ENCODE peak calls at places on chromosomes 16 and 17, in ten cellular contexts. One of them, this sample, is unnamed.

GRCh38 chr17:34542700-34543336 is 36.6 kb upstream of the TMEM132E start:
- DNase-seq in cardiac muscle cell: peak
- DNase-seq in activated CD4-positive, alpha-beta T cell treated with anti-CD3 and anti-CD28 coated beads, Interleukin-2, amount 10 ng/mL, durations not matched to agents 7 days and 5 days: peak
- DNase-seq in SW480: no peak
- DNase-seq in NCI-H82: peak
- DNase-seq in T-helper 1 cell: peak
- DNase-seq in endothelial cell: peak
- DNase-seq in activated naive CD8-positive, alpha-beta T cell treated with anti-CD3 and anti-CD28 coated beads for 36 hours: peak
- DNase-seq in HS-5: no peak
- DNase-seq in SJCRH30: peak
- DNase-seq in this sample: peak

GRCh38 chr17:76598004-76598439 is 12.4 kb upstream of the ST6GALNAC2 start:
- DNase-seq in cardiac muscle cell: no peak
- DNase-seq in activated CD4-positive, alpha-beta T cell treated with anti-CD3 and anti-CD28 coated beads, Interleukin-2, amount 10 ng/mL, durations not matched to agents 7 days and 5 days: no peak
- DNase-seq in SW480: no peak
- DNase-seq in NCI-H82: no peak
- DNase-seq in T-helper 1 cell: no peak
- DNase-seq in endothelial cell: no peak
- DNase-seq in activated naive CD8-positive, alpha-beta T cell treated with anti-CD3 and anti-CD28 coated beads for 36 hours: no peak
- DNase-seq in HS-5: no peak
- DNase-seq in SJCRH30: no peak
- DNase-seq in this sample: no peak

GRCh38 chr17:59785091-59785799 is 77.8 kb downstream of the VMP1 start:
- DNase-seq in cardiac muscle cell: no peak
- DNase-seq in activated CD4-positive, alpha-beta T cell treated with anti-CD3 and anti-CD28 coated beads, Interleukin-2, amount 10 ng/mL, durations not matched to agents 7 days and 5 days: no peak
- DNase-seq in SW480: peak
- DNase-seq in NCI-H82: no peak
- DNase-seq in T-helper 1 cell: no peak
- DNase-seq in endothelial cell: no peak
- DNase-seq in activated naive CD8-positive, alpha-beta T cell treated with anti-CD3 and anti-CD28 coated beads for 36 hours: no peak
- DNase-seq in HS-5: no peak
- DNase-seq in SJCRH30: no peak
- DNase-seq in this sample: no peak

GRCh38 chr17:80317706-80317980 is 57.0 kb downstream of the RNF213 start:
- DNase-seq in cardiac muscle cell: no peak
- DNase-seq in activated CD4-positive, alpha-beta T cell treated with anti-CD3 and anti-CD28 coated beads, Interleukin-2, amount 10 ng/mL, durations not matched to agents 7 days and 5 days: no peak
- DNase-seq in SW480: no peak
- DNase-seq in NCI-H82: no peak
- DNase-seq in T-helper 1 cell: no peak
- DNase-seq in endothelial cell: no peak
- DNase-seq in activated naive CD8-positive, alpha-beta T cell treated with anti-CD3 and anti-CD28 coated beads for 36 hours: no peak
- DNase-seq in HS-5: no peak
- DNase-seq in SJCRH30: no peak
- DNase-seq in this sample: no peak

GRCh38 chr16:1902547-1903219 is 15.5 kb downstream of the HS3ST6 start:
- DNase-seq in cardiac muscle cell: no peak
- DNase-seq in activated CD4-positive, alpha-beta T cell treated with anti-CD3 and anti-CD28 coated beads, Interleukin-2, amount 10 ng/mL, durations not matched to agents 7 days and 5 days: no peak
- DNase-seq in SW480: no peak
- DNase-seq in NCI-H82: no peak
- DNase-seq in T-helper 1 cell: no peak
- DNase-seq in endothelial cell: no peak
- DNase-seq in activated naive CD8-positive, alpha-beta T cell treated with anti-CD3 and anti-CD28 coated beads for 36 hours: no peak
- DNase-seq in HS-5: no peak
- DNase-seq in SJCRH30: no peak
- DNase-seq in this sample: no peak

GRCh38 chr17:15978606-15979005 is 20.9 kb downstream of the ZSWIM7 start:
- DNase-seq in cardiac muscle cell: no peak
- DNase-seq in activated CD4-positive, alpha-beta T cell treated with anti-CD3 and anti-CD28 coated beads, Interleukin-2, amount 10 ng/mL, durations not matched to agents 7 days and 5 days: no peak
- DNase-seq in SW480: no peak
- DNase-seq in NCI-H82: no peak
- DNase-seq in T-helper 1 cell: no peak
- DNase-seq in endothelial cell: no peak
- DNase-seq in activated naive CD8-positive, alpha-beta T cell treated with anti-CD3 and anti-CD28 coated beads for 36 hours: no peak
- DNase-seq in HS-5: no peak
- DNase-seq in SJCRH30: no peak
- DNase-seq in this sample: no peak

GRCh38 chr17:33082529-33083148 is 91.0 kb downstream of the SPACA3 start:
- DNase-seq in cardiac muscle cell: no peak
- DNase-seq in activated CD4-positive, alpha-beta T cell treated with anti-CD3 and anti-CD28 coated beads, Interleukin-2, amount 10 ng/mL, durations not matched to agents 7 days and 5 days: no peak
- DNase-seq in SW480: no peak
- DNase-seq in NCI-H82: no peak
- DNase-seq in T-helper 1 cell: no peak
- DNase-seq in endothelial cell: no peak
- DNase-seq in activated naive CD8-positive, alpha-beta T cell treated with anti-CD3 and anti-CD28 coated beads for 36 hours: no peak
- DNase-seq in HS-5: no peak
- DNase-seq in SJCRH30: no peak
- DNase-seq in this sample: no peak

GRCh38 chr17:74150428-74151025 is 53.0 kb upstream of the RPL38 start:
- DNase-seq in cardiac muscle cell: no peak
- DNase-seq in activated CD4-positive, alpha-beta T cell treated with anti-CD3 and anti-CD28 coated beads, Interleukin-2, amount 10 ng/mL, durations not matched to agents 7 days and 5 days: no peak
- DNase-seq in SW480: peak
- DNase-seq in NCI-H82: no peak
- DNase-seq in T-helper 1 cell: no peak
- DNase-seq in endothelial cell: no peak
- DNase-seq in activated naive CD8-positive, alpha-beta T cell treated with anti-CD3 and anti-CD28 coated beads for 36 hours: no peak
- DNase-seq in HS-5: no peak
- DNase-seq in SJCRH30: no peak
- DNase-seq in this sample: no peak

GRCh38 chr17:31696184-31696602 is 162.9 kb downstream of the COPRS start:
- DNase-seq in cardiac muscle cell: peak
- DNase-seq in activated CD4-positive, alpha-beta T cell treated with anti-CD3 and anti-CD28 coated beads, Interleukin-2, amount 10 ng/mL, durations not matched to agents 7 days and 5 days: no peak
- DNase-seq in SW480: no peak
- DNase-seq in NCI-H82: peak
- DNase-seq in T-helper 1 cell: no peak
- DNase-seq in endothelial cell: no peak
- DNase-seq in activated naive CD8-positive, alpha-beta T cell treated with anti-CD3 and anti-CD28 coated beads for 36 hours: no peak
- DNase-seq in HS-5: peak
- DNase-seq in SJCRH30: no peak
- DNase-seq in this sample: peak

GRCh38 chr16:67915831-67916723 is 15.6 kb downstream of the CTRL start:
- DNase-seq in cardiac muscle cell: no peak
- DNase-seq in activated CD4-positive, alpha-beta T cell treated with anti-CD3 and anti-CD28 coated beads, Interleukin-2, amount 10 ng/mL, durations not matched to agents 7 days and 5 days: no peak
- DNase-seq in SW480: no peak
- DNase-seq in NCI-H82: no peak
- DNase-seq in T-helper 1 cell: no peak
- DNase-seq in endothelial cell: no peak
- DNase-seq in activated naive CD8-positive, alpha-beta T cell treated with anti-CD3 and anti-CD28 coated beads for 36 hours: no peak
- DNase-seq in HS-5: no peak
- DNase-seq in SJCRH30: no peak
- DNase-seq in this sample: no peak

GRCh38 chr17:47841488-47842308 is 625 bp upstream of the SCRN2 start:
- DNase-seq in cardiac muscle cell: no peak
- DNase-seq in activated CD4-positive, alpha-beta T cell treated with anti-CD3 and anti-CD28 coated beads, Interleukin-2, amount 10 ng/mL, durations not matched to agents 7 days and 5 days: no peak
- DNase-seq in SW480: no peak
- DNase-seq in NCI-H82: no peak
- DNase-seq in T-helper 1 cell: no peak
- DNase-seq in endothelial cell: no peak
- DNase-seq in activated naive CD8-positive, alpha-beta T cell treated with anti-CD3 and anti-CD28 coated beads for 36 hours: no peak
- DNase-seq in HS-5: no peak
- DNase-seq in SJCRH30: no peak
- DNase-seq in this sample: no peak

GRCh38 chr16:56938664-56939513 is 6.9 kb downstream of the HERPUD1 start:
- DNase-seq in cardiac muscle cell: no peak
- DNase-seq in activated CD4-positive, alpha-beta T cell treated with anti-CD3 and anti-CD28 coated beads, Interleukin-2, amount 10 ng/mL, durations not matched to agents 7 days and 5 days: peak
- DNase-seq in SW480: no peak
- DNase-seq in NCI-H82: no peak
- DNase-seq in T-helper 1 cell: no peak
- DNase-seq in endothelial cell: no peak
- DNase-seq in activated naive CD8-positive, alpha-beta T cell treated with anti-CD3 and anti-CD28 coated beads for 36 hours: peak
- DNase-seq in HS-5: no peak
- DNase-seq in SJCRH30: no peak
- DNase-seq in this sample: no peak

GRCh38 chr16:22075043-22075757 is 17.1 kb upstream of the VWA3A start:
- DNase-seq in cardiac muscle cell: no peak
- DNase-seq in activated CD4-positive, alpha-beta T cell treated with anti-CD3 and anti-CD28 coated beads, Interleukin-2, amount 10 ng/mL, durations not matched to agents 7 days and 5 days: no peak
- DNase-seq in SW480: no peak
- DNase-seq in NCI-H82: no peak
- DNase-seq in T-helper 1 cell: no peak
- DNase-seq in endothelial cell: no peak
- DNase-seq in activated naive CD8-positive, alpha-beta T cell treated with anti-CD3 and anti-CD28 coated beads for 36 hours: no peak
- DNase-seq in HS-5: no peak
- DNase-seq in SJCRH30: no peak
- DNase-seq in this sample: no peak

GRCh38 chr17:42409467-42410351 is 13.3 kb downstream of the CAVIN1 start:
- DNase-seq in cardiac muscle cell: no peak
- DNase-seq in activated CD4-positive, alpha-beta T cell treated with anti-CD3 and anti-CD28 coated beads, Interleukin-2, amount 10 ng/mL, durations not matched to agents 7 days and 5 days: no peak
- DNase-seq in SW480: no peak
- DNase-seq in NCI-H82: peak
- DNase-seq in T-helper 1 cell: no peak
- DNase-seq in endothelial cell: no peak
- DNase-seq in activated naive CD8-positive, alpha-beta T cell treated with anti-CD3 and anti-CD28 coated beads for 36 hours: no peak
- DNase-seq in HS-5: no peak
- DNase-seq in SJCRH30: no peak
- DNase-seq in this sample: no peak

GRCh38 chr17:20955437-20956323 is 87.1 kb downstream of the USP22 start:
- DNase-seq in cardiac muscle cell: no peak
- DNase-seq in activated CD4-positive, alpha-beta T cell treated with anti-CD3 and anti-CD28 coated beads, Interleukin-2, amount 10 ng/mL, durations not matched to agents 7 days and 5 days: no peak
- DNase-seq in SW480: no peak
- DNase-seq in NCI-H82: no peak
- DNase-seq in T-helper 1 cell: no peak
- DNase-seq in endothelial cell: no peak
- DNase-seq in activated naive CD8-positive, alpha-beta T cell treated with anti-CD3 and anti-CD28 coated beads for 36 hours: no peak
- DNase-seq in HS-5: no peak
- DNase-seq in SJCRH30: peak
- DNase-seq in this sample: no peak

GRCh38 chr17:78805301-78805700 is 23.2 kb upstream of the CYTH1 start:
- DNase-seq in cardiac muscle cell: no peak
- DNase-seq in activated CD4-positive, alpha-beta T cell treated with anti-CD3 and anti-CD28 coated beads, Interleukin-2, amount 10 ng/mL, durations not matched to agents 7 days and 5 days: peak
- DNase-seq in SW480: no peak
- DNase-seq in NCI-H82: no peak
- DNase-seq in T-helper 1 cell: peak
- DNase-seq in endothelial cell: no peak
- DNase-seq in activated naive CD8-positive, alpha-beta T cell treated with anti-CD3 and anti-CD28 coated beads for 36 hours: no peak
- DNase-seq in HS-5: no peak
- DNase-seq in SJCRH30: no peak
- DNase-seq in this sample: peak

GRCh38 chr17:80926601-80927250 is 64.9 kb upstream of the CHMP6 start:
- DNase-seq in cardiac muscle cell: no peak
- DNase-seq in activated CD4-positive, alpha-beta T cell treated with anti-CD3 and anti-CD28 coated beads, Interleukin-2, amount 10 ng/mL, durations not matched to agents 7 days and 5 days: no peak
- DNase-seq in SW480: no peak
- DNase-seq in NCI-H82: no peak
- DNase-seq in T-helper 1 cell: no peak
- DNase-seq in endothelial cell: no peak
- DNase-seq in activated naive CD8-positive, alpha-beta T cell treated with anti-CD3 and anti-CD28 coated beads for 36 hours: no peak
- DNase-seq in HS-5: no peak
- DNase-seq in SJCRH30: no peak
- DNase-seq in this sample: no peak

GRCh38 chr17:73742915-73743314 is 98.7 kb upstream of the SDK2 start:
- DNase-seq in cardiac muscle cell: no peak
- DNase-seq in activated CD4-positive, alpha-beta T cell treated with anti-CD3 and anti-CD28 coated beads, Interleukin-2, amount 10 ng/mL, durations not matched to agents 7 days and 5 days: no peak
- DNase-seq in SW480: no peak
- DNase-seq in NCI-H82: peak
- DNase-seq in T-helper 1 cell: no peak
- DNase-seq in endothelial cell: no peak
- DNase-seq in activated naive CD8-positive, alpha-beta T cell treated with anti-CD3 and anti-CD28 coated beads for 36 hours: no peak
- DNase-seq in HS-5: no peak
- DNase-seq in SJCRH30: no peak
- DNase-seq in this sample: no peak

GRCh38 chr16:89011909-89012621 is 35.1 kb upstream of the CBFA2T3 start:
- DNase-seq in cardiac muscle cell: no peak
- DNase-seq in activated CD4-positive, alpha-beta T cell treated with anti-CD3 and anti-CD28 coated beads, Interleukin-2, amount 10 ng/mL, durations not matched to agents 7 days and 5 days: no peak
- DNase-seq in SW480: no peak
- DNase-seq in NCI-H82: no peak
- DNase-seq in T-helper 1 cell: no peak
- DNase-seq in endothelial cell: no peak
- DNase-seq in activated naive CD8-positive, alpha-beta T cell treated with anti-CD3 and anti-CD28 coated beads for 36 hours: no peak
- DNase-seq in HS-5: no peak
- DNase-seq in SJCRH30: no peak
- DNase-seq in this sample: no peak

GRCh38 chr17:78697122-78697845 is 84.8 kb downstream of the CYTH1 start:
- DNase-seq in cardiac muscle cell: no peak
- DNase-seq in activated CD4-positive, alpha-beta T cell treated with anti-CD3 and anti-CD28 coated beads, Interleukin-2, amount 10 ng/mL, durations not matched to agents 7 days and 5 days: no peak
- DNase-seq in SW480: no peak
- DNase-seq in NCI-H82: no peak
- DNase-seq in T-helper 1 cell: no peak
- DNase-seq in endothelial cell: no peak
- DNase-seq in activated naive CD8-positive, alpha-beta T cell treated with anti-CD3 and anti-CD28 coated beads for 36 hours: no peak
- DNase-seq in HS-5: no peak
- DNase-seq in SJCRH30: no peak
- DNase-seq in this sample: no peak

GRCh38 chr17:17737938-17738894 is 57.0 kb downstream of the RAI1 start:
- DNase-seq in cardiac muscle cell: peak
- DNase-seq in activated CD4-positive, alpha-beta T cell treated with anti-CD3 and anti-CD28 coated beads, Interleukin-2, amount 10 ng/mL, durations not matched to agents 7 days and 5 days: no peak
- DNase-seq in SW480: no peak
- DNase-seq in NCI-H82: no peak
- DNase-seq in T-helper 1 cell: no peak
- DNase-seq in endothelial cell: no peak
- DNase-seq in activated naive CD8-positive, alpha-beta T cell treated with anti-CD3 and anti-CD28 coated beads for 36 hours: no peak
- DNase-seq in HS-5: no peak
- DNase-seq in SJCRH30: peak
- DNase-seq in this sample: no peak

GRCh38 chr16:8905168-8905762 is 23.1 kb downstream of the LITAFD start:
- DNase-seq in cardiac muscle cell: peak
- DNase-seq in activated CD4-positive, alpha-beta T cell treated with anti-CD3 and anti-CD28 coated beads, Interleukin-2, amount 10 ng/mL, durations not matched to agents 7 days and 5 days: peak
- DNase-seq in SW480: peak
- DNase-seq in NCI-H82: peak
- DNase-seq in T-helper 1 cell: no peak
- DNase-seq in endothelial cell: no peak
- DNase-seq in activated naive CD8-positive, alpha-beta T cell treated with anti-CD3 and anti-CD28 coated beads for 36 hours: no peak
- DNase-seq in HS-5: no peak
- DNase-seq in SJCRH30: no peak
- DNase-seq in this sample: peak

GRCh38 chr16:21646721-21647561 is 5.5 kb downstream of the IGSF6 start:
- DNase-seq in cardiac muscle cell: no peak
- DNase-seq in activated CD4-positive, alpha-beta T cell treated with anti-CD3 and anti-CD28 coated beads, Interleukin-2, amount 10 ng/mL, durations not matched to agents 7 days and 5 days: peak
- DNase-seq in SW480: peak
- DNase-seq in NCI-H82: no peak
- DNase-seq in T-helper 1 cell: peak
- DNase-seq in endothelial cell: no peak
- DNase-seq in activated naive CD8-positive, alpha-beta T cell treated with anti-CD3 and anti-CD28 coated beads for 36 hours: peak
- DNase-seq in HS-5: no peak
- DNase-seq in SJCRH30: no peak
- DNase-seq in this sample: no peak

GRCh38 chr16:82761858-82762257 is 135.1 kb downstream of the CDH13 start:
- DNase-seq in cardiac muscle cell: peak
- DNase-seq in activated CD4-positive, alpha-beta T cell treated with anti-CD3 and anti-CD28 coated beads, Interleukin-2, amount 10 ng/mL, durations not matched to agents 7 days and 5 days: no peak
- DNase-seq in SW480: peak
- DNase-seq in NCI-H82: no peak
- DNase-seq in T-helper 1 cell: no peak
- DNase-seq in endothelial cell: no peak
- DNase-seq in activated naive CD8-positive, alpha-beta T cell treated with anti-CD3 and anti-CD28 coated beads for 36 hours: no peak
- DNase-seq in HS-5: no peak
- DNase-seq in SJCRH30: no peak
- DNase-seq in this sample: no peak

GRCh38 chr16:65121870-65122723 is at the start of gene CDH11:
- DNase-seq in cardiac muscle cell: peak
- DNase-seq in activated CD4-positive, alpha-beta T cell treated with anti-CD3 and anti-CD28 coated beads, Interleukin-2, amount 10 ng/mL, durations not matched to agents 7 days and 5 days: no peak
- DNase-seq in SW480: peak
- DNase-seq in NCI-H82: peak
- DNase-seq in T-helper 1 cell: no peak
- DNase-seq in endothelial cell: peak
- DNase-seq in activated naive CD8-positive, alpha-beta T cell treated with anti-CD3 and anti-CD28 coated beads for 36 hours: no peak
- DNase-seq in HS-5: peak
- DNase-seq in SJCRH30: peak
- DNase-seq in this sample: peak